ENCODE peak calls at places on chromosome 19, in ten cellular contexts. One of them, this sample, is unnamed.

GRCh38 chr19:1591421-1592022 is 1.1 kb downstream of the MBD3 start:
- DNase-seq in Peyer's patch: peak
- DNase-seq in AG04450: no peak
- DNase-seq in ovary: no peak
- DNase-seq in fibroblast of the aortic adventitia: no peak
- DNase-seq in NB4: no peak
- DNase-seq in fibroblast of lung: no peak
- DNase-seq in neural crest cell: no peak
- DNase-seq in RWPE1: no peak
- DNase-seq in astrocyte: no peak
- DNase-seq in this sample: no peak

GRCh38 chr19:36009220-36009619 is 607 bp upstream of the SYNE4 start:
- DNase-seq in Peyer's patch: peak
- DNase-seq in AG04450: peak
- DNase-seq in ovary: peak
- DNase-seq in fibroblast of the aortic adventitia: peak
- DNase-seq in NB4: peak
- DNase-seq in fibroblast of lung: peak
- DNase-seq in neural crest cell: peak
- DNase-seq in RWPE1: peak
- DNase-seq in astrocyte: peak
- DNase-seq in this sample: no peak

GRCh38 chr19:4567584-4568071 is 8.1 kb upstream of the SEMA6B start:
- DNase-seq in Peyer's patch: peak
- DNase-seq in AG04450: no peak
- DNase-seq in ovary: no peak
- DNase-seq in fibroblast of the aortic adventitia: peak
- DNase-seq in NB4: peak
- DNase-seq in fibroblast of lung: no peak
- DNase-seq in neural crest cell: peak
- DNase-seq in RWPE1: no peak
- DNase-seq in astrocyte: no peak
- DNase-seq in this sample: peak

GRCh38 chr19:50673118-50673517 is 23.9 kb downstream of the C19orf81 start:
- DNase-seq in Peyer's patch: no peak
- DNase-seq in AG04450: no peak
- DNase-seq in ovary: no peak
- DNase-seq in fibroblast of the aortic adventitia: no peak
- DNase-seq in NB4: no peak
- DNase-seq in fibroblast of lung: no peak
- DNase-seq in neural crest cell: no peak
- DNase-seq in RWPE1: no peak
- DNase-seq in astrocyte: no peak
- DNase-seq in this sample: no peak

GRCh38 chr19:14432817-14433453 is at the start of gene PKN1:
- DNase-seq in Peyer's patch: peak
- DNase-seq in AG04450: no peak
- DNase-seq in ovary: peak
- DNase-seq in fibroblast of the aortic adventitia: no peak
- DNase-seq in NB4: peak
- DNase-seq in fibroblast of lung: no peak
- DNase-seq in neural crest cell: peak
- DNase-seq in RWPE1: peak
- DNase-seq in astrocyte: no peak
- DNase-seq in this sample: no peak

GRCh38 chr19:29858000-29858596 is 46.3 kb downstream of the CCNE1 start:
- DNase-seq in Peyer's patch: peak
- DNase-seq in AG04450: no peak
- DNase-seq in ovary: no peak
- DNase-seq in fibroblast of the aortic adventitia: no peak
- DNase-seq in NB4: peak
- DNase-seq in fibroblast of lung: no peak
- DNase-seq in neural crest cell: no peak
- DNase-seq in RWPE1: no peak
- DNase-seq in astrocyte: no peak
- DNase-seq in this sample: peak

GRCh38 chr19:34995551-34995950 is 4.6 kb upstream of the GRAMD1A start:
- DNase-seq in Peyer's patch: no peak
- DNase-seq in AG04450: no peak
- DNase-seq in ovary: no peak
- DNase-seq in fibroblast of the aortic adventitia: no peak
- DNase-seq in NB4: no peak
- DNase-seq in fibroblast of lung: no peak
- DNase-seq in neural crest cell: no peak
- DNase-seq in RWPE1: no peak
- DNase-seq in astrocyte: no peak
- DNase-seq in this sample: no peak

GRCh38 chr19:1483067-1483978 is 4.3 kb upstream of the C19orf25 start:
- DNase-seq in Peyer's patch: no peak
- DNase-seq in AG04450: no peak
- DNase-seq in ovary: no peak
- DNase-seq in fibroblast of the aortic adventitia: no peak
- DNase-seq in NB4: no peak
- DNase-seq in fibroblast of lung: no peak
- DNase-seq in neural crest cell: no peak
- DNase-seq in RWPE1: no peak
- DNase-seq in astrocyte: no peak
- DNase-seq in this sample: no peak

GRCh38 chr19:28511655-28512054 is 701.3 kb downstream of the UQCRFS1 start:
- DNase-seq in Peyer's patch: no peak
- DNase-seq in AG04450: no peak
- DNase-seq in ovary: no peak
- DNase-seq in fibroblast of the aortic adventitia: no peak
- DNase-seq in NB4: no peak
- DNase-seq in fibroblast of lung: no peak
- DNase-seq in neural crest cell: no peak
- DNase-seq in RWPE1: no peak
- DNase-seq in astrocyte: no peak
- DNase-seq in this sample: no peak

GRCh38 chr19:8487137-8487851 is 15.1 kb downstream of the PRAM1 start:
- DNase-seq in Peyer's patch: no peak
- DNase-seq in AG04450: no peak
- DNase-seq in ovary: no peak
- DNase-seq in fibroblast of the aortic adventitia: no peak
- DNase-seq in NB4: peak
- DNase-seq in fibroblast of lung: no peak
- DNase-seq in neural crest cell: no peak
- DNase-seq in RWPE1: no peak
- DNase-seq in astrocyte: no peak
- DNase-seq in this sample: peak

DNA sequence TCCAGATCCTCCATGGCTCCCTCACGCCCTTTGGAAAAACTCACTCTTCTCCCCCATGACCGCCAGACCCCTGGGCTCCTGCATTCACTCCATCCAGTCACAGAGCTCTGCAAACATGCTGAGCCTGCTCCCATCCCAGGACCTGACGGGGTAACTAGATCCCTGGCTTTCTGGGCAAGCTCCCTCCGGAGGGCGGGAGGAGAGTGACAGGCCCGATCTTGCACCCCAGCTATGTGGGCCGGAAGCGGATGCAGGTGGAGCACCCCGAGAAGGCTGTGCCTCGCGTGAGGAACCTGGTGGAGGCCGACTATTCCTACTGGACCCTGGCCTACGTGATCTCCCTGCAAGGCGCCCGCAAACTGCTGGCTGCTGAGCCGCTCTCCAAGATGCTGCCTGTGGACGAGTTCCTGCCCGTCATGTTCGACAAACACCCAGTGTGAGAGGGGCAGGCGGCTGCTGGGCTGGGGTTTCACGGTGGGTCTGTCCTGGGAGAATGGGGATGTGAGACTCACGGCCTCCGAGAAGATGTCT is 25.1 kb downstream of the COLGALT1 start:
- DNase-seq in Peyer's patch: no peak
- DNase-seq in AG04450: no peak
- DNase-seq in ovary: no peak
- DNase-seq in fibroblast of the aortic adventitia: no peak
- DNase-seq in NB4: no peak
- DNase-seq in fibroblast of lung: no peak
- DNase-seq in neural crest cell: no peak
- DNase-seq in RWPE1: no peak
- DNase-seq in astrocyte: no peak
- DNase-seq in this sample: no peak
- TF ChIP-seq CTCF in Peyer's patch: no peak
- TF ChIP-seq CTCF in AG04450: no peak
- TF ChIP-seq CTCF in ovary: no peak
- TF ChIP-seq CTCF in fibroblast of the aortic adventitia: no peak
- TF ChIP-seq CTCF in NB4: no peak
- TF ChIP-seq CTCF in fibroblast of lung: no peak
- TF ChIP-seq CTCF in neural crest cell: no peak
- TF ChIP-seq CTCF in RWPE1: no peak
- TF ChIP-seq CTCF in astrocyte: no peak
- TF ChIP-seq CTCF in this sample: no peak

GRCh38 chr19:55678121-55678671 is 3.2 kb downstream of the EPN1 start:
- DNase-seq in Peyer's patch: no peak
- DNase-seq in AG04450: no peak
- DNase-seq in ovary: no peak
- DNase-seq in fibroblast of the aortic adventitia: no peak
- DNase-seq in NB4: peak
- DNase-seq in fibroblast of lung: no peak
- DNase-seq in neural crest cell: no peak
- DNase-seq in RWPE1: no peak
- DNase-seq in astrocyte: no peak
- DNase-seq in this sample: peak
- TF ChIP-seq CTCF in Peyer's patch: no peak
- TF ChIP-seq CTCF in AG04450: no peak
- TF ChIP-seq CTCF in ovary: no peak
- TF ChIP-seq CTCF in fibroblast of the aortic adventitia: no peak
- TF ChIP-seq CTCF in NB4: no peak
- TF ChIP-seq CTCF in fibroblast of lung: no peak
- TF ChIP-seq CTCF in neural crest cell: no peak
- TF ChIP-seq CTCF in RWPE1: no peak
- TF ChIP-seq CTCF in astrocyte: no peak
- TF ChIP-seq CTCF in this sample: no peak

DNA sequence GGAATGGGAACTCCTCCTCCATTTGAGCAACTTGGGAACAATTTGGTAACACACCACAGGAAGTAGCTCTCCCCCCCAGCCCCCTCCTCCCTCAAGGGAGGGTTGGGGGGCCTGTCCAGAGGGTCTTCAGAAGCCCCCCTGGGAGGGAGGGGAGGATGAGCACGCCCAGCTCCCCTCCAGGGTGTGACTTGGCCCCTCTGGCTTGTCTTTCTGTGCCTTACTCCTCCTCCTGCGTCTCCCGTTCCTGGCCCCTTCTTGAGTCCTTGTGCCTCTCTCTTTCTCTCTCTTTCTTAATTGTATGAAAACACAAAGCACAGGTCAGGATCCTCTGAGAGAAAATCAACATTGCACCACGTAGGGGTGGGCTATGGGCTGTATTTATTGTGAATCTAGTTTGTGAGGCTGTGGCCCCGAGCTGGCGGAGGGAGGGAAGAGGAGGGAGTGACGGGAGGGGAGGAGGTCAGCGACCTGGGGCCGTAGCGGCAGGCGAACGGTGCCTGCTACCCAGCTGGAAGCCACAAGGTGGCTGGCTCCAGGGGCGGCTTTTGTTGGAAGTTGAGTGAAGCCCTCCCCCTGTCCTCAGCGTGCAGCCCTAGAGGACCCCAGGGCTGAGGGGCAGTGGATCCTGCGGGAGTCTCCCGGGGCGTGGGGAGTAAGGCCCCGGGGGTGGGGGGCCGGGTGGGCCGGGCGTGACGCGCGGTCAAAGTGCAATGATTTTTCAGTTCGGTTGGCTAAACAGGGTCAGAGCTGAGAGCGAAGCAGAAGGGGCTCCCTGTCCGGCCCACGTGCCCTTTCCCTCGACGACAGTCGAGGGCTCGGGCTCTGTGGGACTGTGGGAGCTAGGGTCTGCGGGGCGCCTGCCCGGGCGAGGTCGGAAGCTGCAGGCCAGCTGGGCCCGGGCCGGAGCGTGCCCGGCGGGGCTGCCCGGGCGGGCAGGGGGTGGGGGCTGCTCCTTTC is 6.4 kb downstream of the LYL1 start:
- DNase-seq in Peyer's patch: no peak
- DNase-seq in AG04450: no peak
- DNase-seq in ovary: peak
- DNase-seq in fibroblast of the aortic adventitia: no peak
- DNase-seq in NB4: peak
- DNase-seq in fibroblast of lung: no peak
- DNase-seq in neural crest cell: no peak
- DNase-seq in RWPE1: no peak
- DNase-seq in astrocyte: no peak
- DNase-seq in this sample: no peak
- TF ChIP-seq CTCF in Peyer's patch: peak
- TF ChIP-seq CTCF in AG04450: no peak
- TF ChIP-seq CTCF in ovary: no peak
- TF ChIP-seq CTCF in fibroblast of the aortic adventitia: no peak
- TF ChIP-seq CTCF in NB4: peak
- TF ChIP-seq CTCF in fibroblast of lung: no peak
- TF ChIP-seq CTCF in neural crest cell: peak
- TF ChIP-seq CTCF in RWPE1: no peak
- TF ChIP-seq CTCF in astrocyte: no peak
- TF ChIP-seq CTCF in this sample: peak

DNA sequence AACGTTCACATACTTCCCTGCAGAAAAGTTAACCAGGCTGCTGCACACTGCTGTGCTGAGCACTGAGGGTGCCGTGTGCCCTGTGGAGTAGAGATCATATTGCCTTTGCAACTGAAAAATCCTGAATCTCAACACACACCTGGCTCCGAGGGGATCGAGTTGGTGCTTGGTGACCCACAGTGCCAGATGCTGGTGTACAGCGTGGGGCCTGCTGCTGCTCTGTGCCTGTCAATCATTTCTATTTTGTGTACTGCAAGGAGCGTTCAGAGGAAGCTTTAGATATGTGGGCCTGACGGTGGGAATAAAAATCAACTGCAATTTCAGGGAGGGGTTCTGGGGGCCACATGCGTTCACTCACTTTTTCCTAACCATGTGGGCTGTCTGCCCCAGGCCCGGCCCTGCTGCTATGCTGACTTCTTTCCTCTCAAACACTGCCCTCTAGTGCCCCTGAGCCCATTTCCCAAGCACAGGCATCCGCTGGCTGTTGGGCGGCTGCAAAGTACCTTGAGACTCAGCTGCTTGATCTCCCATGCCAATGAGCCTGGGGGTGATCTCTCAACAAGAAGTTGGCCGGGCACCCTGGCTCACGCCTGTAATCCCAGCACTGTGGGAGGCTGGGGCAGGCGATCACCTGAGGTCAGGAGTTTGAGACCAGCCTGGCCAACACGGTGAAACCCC is 9.7 kb upstream of the LENG8 start:
- DNase-seq in Peyer's patch: no peak
- DNase-seq in AG04450: no peak
- DNase-seq in ovary: no peak
- DNase-seq in fibroblast of the aortic adventitia: no peak
- DNase-seq in NB4: peak
- DNase-seq in fibroblast of lung: peak
- DNase-seq in neural crest cell: peak
- DNase-seq in RWPE1: no peak
- DNase-seq in astrocyte: no peak
- DNase-seq in this sample: no peak
- TF ChIP-seq CTCF in Peyer's patch: no peak
- TF ChIP-seq CTCF in AG04450: peak
- TF ChIP-seq CTCF in ovary: no peak
- TF ChIP-seq CTCF in fibroblast of the aortic adventitia: peak
- TF ChIP-seq CTCF in NB4: peak
- TF ChIP-seq CTCF in fibroblast of lung: peak
- TF ChIP-seq CTCF in neural crest cell: peak
- TF ChIP-seq CTCF in RWPE1: peak
- TF ChIP-seq CTCF in astrocyte: peak
- TF ChIP-seq CTCF in this sample: peak

GRCh38 chr19:10565567-10566407 is at the start of gene KRI1:
- DNase-seq in Peyer's patch: peak
- DNase-seq in AG04450: peak
- DNase-seq in ovary: peak
- DNase-seq in fibroblast of the aortic adventitia: peak
- DNase-seq in NB4: peak
- DNase-seq in fibroblast of lung: peak
- DNase-seq in neural crest cell: peak
- DNase-seq in RWPE1: peak
- DNase-seq in astrocyte: peak
- DNase-seq in this sample: peak
- TF ChIP-seq CTCF in Peyer's patch: peak
- TF ChIP-seq CTCF in AG04450: no peak
- TF ChIP-seq CTCF in ovary: peak
- TF ChIP-seq CTCF in fibroblast of the aortic adventitia: peak
- TF ChIP-seq CTCF in NB4: peak
- TF ChIP-seq CTCF in fibroblast of lung: peak
- TF ChIP-seq CTCF in neural crest cell: peak
- TF ChIP-seq CTCF in RWPE1: no peak
- TF ChIP-seq CTCF in astrocyte: peak
- TF ChIP-seq CTCF in this sample: peak